ENCODE peak calls at places on chromosomes 2 and 18, in five cellular contexts. E, X, D, Y and Z are unnamed samples.
A peak's percentile ranks its signal among the peaks of the same experiment; 100 is the strongest.

GRCh38 chr2:44016282-44016681 is 20.5 kb upstream of the LRPPRC start:
- DNase-seq in E (peak; percentile 21), X (peak; percentile 22), D (peak; percentile 85), Y (no peak), Z (peak; percentile 43)

GRCh38 chr2:26516246-26516645 is 38.3 kb upstream of the OTOF start:
- DNase-seq in E (no peak), X (no peak), D (no peak), Y (no peak), Z (no peak)

GRCh38 chr2:145184741-145185671 is 665.1 kb upstream of the ZEB2 start:
- DNase-seq in E (no peak), X (peak; percentile 52), D (no peak), Y (no peak), Z (no peak)

GRCh38 chr2:221517362-221518121 is 54.6 kb downstream of the EPHA4 start:
- DNase-seq in E (peak; percentile 64), X (peak; percentile 63), D (no peak), Y (no peak), Z (peak; percentile 48)

GRCh38 chr18:463442-464310 is 36.8 kb downstream of the COLEC12 start:
- DNase-seq in E (no peak), X (peak; percentile 95), D (no peak), Y (no peak), Z (no peak)

GRCh38 chr2:225017098-225017685 is 25.1 kb downstream of the DOCK10 start:
- DNase-seq in E (no peak), X (no peak), D (no peak), Y (no peak), Z (no peak)

GRCh38 chr18:61898576-61899205 is 5.9 kb upstream of the RNF152 start:
- DNase-seq in E (peak; percentile 74), X (no peak), D (no peak), Y (no peak), Z (no peak)

GRCh38 chr2:168118733-168119518 is 128.5 kb downstream of the STK39 start:
- DNase-seq in E (no peak), X (peak; percentile 57), D (peak; percentile 52), Y (no peak), Z (no peak)

GRCh38 chr2:71939588-71940535 is 207.8 kb downstream of the CYP26B1 start:
- DNase-seq in E (peak; percentile 5), X (no peak), D (peak; percentile 33), Y (no peak), Z (no peak)

GRCh38 chr18:78436110-78436509 is 543.5 kb upstream of the SALL3 start:
- DNase-seq in E (no peak), X (no peak), D (no peak), Y (no peak), Z (no peak)

GRCh38 chr18:67805261-67805660 is 288.7 kb upstream of the DSEL start:
- DNase-seq in E (no peak), X (no peak), D (no peak), Y (no peak), Z (no peak)

GRCh38 chr2:31397099-31397498 is 17.4 kb downstream of the XDH start:
- DNase-seq in E (no peak), X (no peak), D (no peak), Y (no peak), Z (peak; percentile 82)

GRCh38 chr2:43522177-43522576 is 73.7 kb downstream of the THADA start:
- DNase-seq in E (no peak), X (no peak), D (no peak), Y (no peak), Z (no peak)

GRCh38 chr18:75086494-75087034 is 122.4 kb downstream of the PTGR3 start:
- DNase-seq in E (no peak), X (no peak), D (peak; percentile 32), Y (no peak), Z (no peak)
- TF ChIP-seq CTCF in E (no peak), X (no peak), D (no peak), Y (no peak), Z (no peak)

DNA sequence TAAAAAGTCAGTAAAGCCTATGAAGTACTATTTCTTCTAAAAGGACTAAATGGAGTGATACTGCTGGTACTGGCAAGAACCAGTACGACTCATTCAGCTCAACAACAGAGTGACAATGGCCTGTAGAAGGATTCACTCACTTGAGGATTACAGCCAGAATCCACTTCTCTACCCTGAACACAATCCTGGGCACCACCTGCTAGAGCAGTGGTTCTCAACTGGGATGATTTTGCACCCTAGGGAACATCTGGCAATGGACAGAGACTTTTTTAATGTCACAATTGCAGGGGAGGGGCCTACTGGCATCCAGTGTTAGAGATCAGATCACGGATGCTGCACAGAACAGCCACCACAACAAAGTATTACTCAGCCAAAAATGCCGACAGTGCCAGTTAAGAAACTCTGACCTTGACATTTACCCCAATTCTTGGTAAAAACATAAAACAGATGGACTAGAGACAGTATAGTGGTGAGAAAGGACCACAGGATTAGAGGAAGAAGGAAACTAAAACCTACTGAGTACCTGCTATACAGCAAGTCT is 5.0 kb downstream of the SPIRE1 start:
- DNase-seq in E (no peak), X (no peak), D (no peak), Y (no peak), Z (no peak)
- H3K27me3 ChIP-seq in E (peaks cover 15% of the 10 kb centered on the region), X (peaks cover 34% of the 10 kb centered on the region), D (no peaks in the 10 kb centered on the region), Y (no peaks in the 10 kb centered on the region), Z (no peaks in the 10 kb centered on the region)

GRCh38 chr2:196176142-196176738 is 4.9 kb upstream of the STK17B start:
- DNase-seq in E (peak; percentile 77), X (no peak), D (no peak), Y (no peak), Z (peak; percentile 46)
- TF ChIP-seq POLR2AphosphoS5 in E (peak; percentile 65), X (no peak), D (no peak), Y (no peak), Z (no peak)

GRCh38 chr2:236623816-236624215 is 54.2 kb downstream of the ACKR3 start:
- DNase-seq in E (no peak), X (no peak), D (no peak), Y (no peak), Z (no peak)
- TF ChIP-seq CTCF in E (no peak), X (no peak), D (peak; percentile 15), Y (no peak), Z (no peak)

DNA sequence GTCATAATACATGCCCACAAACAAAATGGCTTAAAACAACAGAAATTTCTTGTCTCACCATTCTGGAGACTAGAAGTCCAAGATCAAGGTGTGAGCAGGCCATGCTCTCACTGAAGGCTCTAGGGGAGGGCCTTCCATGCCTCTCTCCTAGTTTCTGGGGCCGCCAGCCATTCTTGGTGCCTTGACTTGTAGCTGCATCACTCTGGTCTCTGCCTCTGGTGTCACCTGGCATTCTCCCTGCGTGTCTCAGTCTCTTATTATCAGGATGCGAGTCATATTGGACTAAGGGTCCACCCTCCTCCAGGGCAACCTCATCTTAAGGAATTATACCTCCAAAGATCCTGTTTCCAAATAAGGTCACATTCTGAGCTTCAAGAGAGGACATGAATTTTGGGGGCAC is 76.1 kb downstream of the KCNF1 start:
- DNase-seq in E (no peak), X (no peak), D (no peak), Y (no peak), Z (no peak)
- H3K27me3 ChIP-seq in E (peaks cover 5% of the 10 kb centered on the region), X (no peaks in the 10 kb centered on the region), D (no peaks in the 10 kb centered on the region), Y (no peaks in the 10 kb centered on the region), Z (peaks cover 21% of the 10 kb centered on the region)

DNA sequence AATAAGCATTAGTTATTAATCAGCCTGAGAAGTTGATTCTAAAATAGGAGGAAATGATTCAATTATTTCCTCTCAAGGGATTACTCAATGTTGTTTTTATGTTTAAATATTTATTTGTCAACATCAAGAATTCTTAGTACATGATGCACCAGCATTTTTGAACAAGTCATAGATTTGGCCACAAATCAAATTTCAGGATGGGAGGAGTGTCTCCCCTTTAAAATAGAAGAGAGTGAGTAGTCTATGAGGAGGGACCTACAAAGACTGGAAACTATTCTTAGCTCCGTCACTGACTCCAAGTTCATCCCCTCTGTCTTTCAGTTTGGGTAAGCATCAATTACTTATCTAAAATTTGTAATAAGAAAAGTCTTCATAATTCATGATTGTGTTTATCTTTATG is 18.6 kb upstream of the IL18R1 start:
- DNase-seq in E (no peak), X (no peak), D (no peak), Y (no peak), Z (no peak)
- TF ChIP-seq POLR2AphosphoS5 in E (no peak), X (no peak), D (no peak), Y (no peak), Z (no peak)

GRCh38 chr2:20675701-20676352 is 8.9 kb downstream of the GDF7 start:
- DNase-seq in E (peak; percentile 72), X (peak; percentile 49), D (peak; percentile 66), Y (no peak), Z (peak; percentile 65)

GRCh38 chr2:20677301-20678176 is 10.6 kb downstream of the GDF7 start:
- DNase-seq in E (no peak), X (no peak), D (no peak), Y (no peak), Z (no peak)

GRCh38 chr2:20674974-20675679 is 8.2 kb downstream of the GDF7 start:
- DNase-seq in E (no peak), X (no peak), D (no peak), Y (no peak), Z (no peak)

GRCh38 chr2:20674309-20674965 is 7.5 kb downstream of the GDF7 start:
- DNase-seq in E (no peak), X (no peak), D (no peak), Y (no peak), Z (no peak)

GRCh38 chr2:20676353-20677215 is 9.6 kb downstream of the GDF7 start:
- DNase-seq in E (peak; percentile 56), X (no peak), D (no peak), Y (no peak), Z (no peak)
- TF ChIP-seq CTCF in E (no peak), X (no peak), D (peak; percentile 46), Y (no peak), Z (no peak)

GRCh38 chr18:59265246-59266018 is 7.8 kb downstream of the RAX start:
- DNase-seq in E (no peak), X (no peak), D (peak; percentile 91), Y (no peak), Z (no peak)
- H3K27me3 ChIP-seq in E (peaks cover 80% of the 10 kb centered on the region), X (peaks cover 73% of the 10 kb centered on the region), D (peaks cover 65% of the 10 kb centered on the region), Y (peaks cover 72% of the 10 kb centered on the region), Z (peaks cover 82% of the 10 kb centered on the region)